ENCODE peak calls at places on chromosomes 16 and 17, in ten cellular contexts. W, B, E, G, X, F, I, T, J and S are unnamed samples.

GRCh38 chr16:22874394-22874793 is 60.4 kb downstream of the HS3ST2 start:
- DNase-seq in I (no peak), B (no peak), J (no peak), G (no peak), T (no peak), E (no peak), W (no peak), X (no peak), F (peak; percentile 75), S (no peak)

GRCh38 chr17:31697838-31698237 is 161.2 kb downstream of the COPRS start:
- DNase-seq in T (no peak), E (no peak), X (no peak), F (no peak), I (no peak), J (no peak), W (no peak), B (no peak), G (no peak), S (no peak)

GRCh38 chr16:30085820-30086219 is 5.9 kb downstream of the TBX6 start:
- DNase-seq in F (no peak), E (no peak), B (no peak), J (no peak), G (no peak), T (no peak), X (no peak), W (no peak), I (no peak), S (no peak)

GRCh38 chr17:6043405-6043804 is 26.8 kb upstream of the WSCD1 start:
- DNase-seq in W (no peak), G (no peak), E (no peak), B (no peak), J (no peak), T (no peak), X (no peak), I (no peak), F (no peak), S (no peak)

GRCh38 chr17:76063880-76064546 is 8.3 kb downstream of the SRP68 start:
- DNase-seq in T (no peak), W (no peak), I (no peak), G (no peak), F (no peak), J (no peak), E (no peak), B (no peak), X (no peak), S (no peak)

GRCh38 chr16:88014201-88014781 is 63.1 kb downstream of the BANP start:
- DNase-seq in X (no peak), J (peak; percentile 23), F (peak; percentile 78), T (no peak), I (peak; percentile 77), B (no peak), E (no peak), G (no peak), W (no peak), S (no peak)

GRCh38 chr17:4584125-4584834 is at the start of gene SMTNL2:
- DNase-seq in G (no peak), F (no peak), W (no peak), I (no peak), B (no peak), T (no peak), E (no peak), X (peak; percentile 67), J (no peak), S (no peak)

GRCh38 chr17:80862341-80862969 is 129.2 kb upstream of the CHMP6 start:
- DNase-seq in B (no peak), W (no peak), T (no peak), I (no peak), E (no peak), G (no peak), F (no peak), J (no peak), X (no peak), S (no peak)

GRCh38 chr16:1530349-1530882 is 3.0 kb upstream of the TMEM204 start:
- DNase-seq in J (no peak), X (no peak), B (peak; percentile 55), T (no peak), I (no peak), F (no peak), W (no peak), G (no peak), E (no peak), S (no peak)

GRCh38 chr16:1532771-1533170 is 695 bp upstream of the TMEM204 start:
- DNase-seq in B (no peak), J (no peak), E (no peak), F (no peak), G (no peak), I (no peak), W (no peak), T (no peak), X (no peak), S (no peak)

GRCh38 chr16:1532081-1532760 is 1.2 kb upstream of the TMEM204 start:
- DNase-seq in B (peak; percentile 85), X (peak; percentile 84), I (no peak), G (no peak), F (peak; percentile 93), E (peak; percentile 70), J (peak; percentile 51), T (peak; percentile 81), W (no peak), S (no peak)

GRCh38 chr16:1531638-1531910 is 1.9 kb upstream of the TMEM204 start:
- DNase-seq in I (no peak), B (no peak), E (no peak), G (no peak), F (no peak), T (no peak), X (no peak), W (no peak), J (no peak), S (no peak)

DNA sequence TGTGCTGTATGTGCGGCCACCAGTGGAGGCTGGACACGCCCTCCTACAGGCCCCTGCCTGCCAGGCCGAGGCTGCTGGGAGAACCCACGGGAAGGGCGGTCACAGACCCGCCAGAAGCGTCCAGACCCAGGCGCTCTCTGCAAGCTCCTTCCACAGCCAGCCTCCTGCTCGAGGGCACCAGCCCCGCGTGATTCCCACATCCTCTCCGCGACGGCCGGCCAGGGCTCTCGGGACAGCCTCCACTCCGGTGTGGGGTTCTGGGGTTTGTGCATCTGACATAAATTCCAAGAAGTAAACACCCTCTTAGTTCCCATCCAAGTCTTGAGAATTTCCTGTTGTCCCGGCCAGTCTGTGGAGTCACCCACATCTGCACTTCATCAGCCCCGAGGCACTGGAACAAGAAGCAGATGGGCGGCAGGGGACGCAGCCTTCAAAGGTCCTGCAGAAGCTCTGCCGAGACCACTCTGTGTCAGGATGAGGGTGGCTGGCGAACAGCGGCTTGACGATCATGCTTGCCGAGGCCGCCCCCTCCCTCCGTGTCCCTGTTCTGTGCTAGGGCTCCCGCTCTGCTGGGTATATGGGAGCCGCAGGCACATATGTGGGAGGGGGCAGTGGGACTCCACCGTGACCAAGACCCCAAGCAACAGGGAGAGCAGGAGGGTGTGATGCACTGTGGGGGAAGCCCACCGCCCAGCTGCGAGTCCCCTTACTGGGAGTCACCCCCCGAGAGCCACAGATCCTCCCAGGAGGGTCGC is 2.4 kb upstream of the TMEM204 start:
- DNase-seq in T (peak; percentile 74), I (peak; percentile 43), X (peak; percentile 29), W (no peak), B (peak; percentile 21), G (no peak), F (peak; percentile 93), E (peak; percentile 60), J (no peak), S (no peak)
- TF ChIP-seq POLR2A in T (no peak), I (no peak), X (peak; percentile 51), W (no peak), B (no peak), G (no peak), F (no peak), E (no peak), J (no peak), S (no peak)

DNA sequence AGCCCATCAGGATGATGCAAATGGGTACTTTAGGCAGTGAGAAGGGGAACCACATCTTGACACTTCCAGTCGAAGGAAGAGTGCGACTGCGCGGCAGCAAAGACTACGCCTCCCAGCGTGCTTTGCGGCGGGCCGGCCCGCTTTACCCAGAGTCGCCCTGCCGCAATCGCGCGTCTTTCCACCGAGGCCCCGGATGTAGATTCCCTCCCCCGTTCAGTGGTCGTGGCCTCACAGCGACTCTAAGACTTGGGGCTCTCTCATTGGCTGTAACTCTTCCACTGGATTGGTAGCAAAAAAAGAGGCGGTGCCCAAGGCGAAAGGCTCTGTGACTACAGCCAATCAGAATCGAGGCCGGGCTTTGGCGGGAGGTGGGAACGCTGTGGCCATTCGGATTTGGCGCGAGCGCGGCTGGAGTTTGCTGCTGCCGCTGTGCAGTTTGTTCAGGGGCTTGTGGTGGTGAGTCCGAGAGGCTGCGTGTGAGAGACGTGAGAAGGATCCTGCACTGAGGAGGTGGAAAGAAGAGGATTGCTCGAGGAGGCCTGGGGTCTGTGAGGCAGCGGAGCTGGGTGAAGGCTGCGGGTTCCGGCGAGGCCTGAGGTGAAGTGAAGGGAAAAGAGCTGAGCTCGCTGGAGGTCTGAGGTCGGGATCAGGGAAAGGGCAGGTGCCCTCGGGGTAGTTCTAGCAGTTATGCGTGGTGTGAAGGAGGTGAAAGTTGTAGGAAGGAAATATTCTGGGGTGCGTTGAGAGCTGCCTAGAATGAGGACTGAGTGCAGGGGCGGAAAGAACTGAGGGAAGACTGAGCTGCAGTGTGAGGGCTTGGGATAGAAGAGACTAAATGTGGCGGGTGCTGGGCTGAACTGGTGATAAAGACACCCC is at the start of gene CDC6:
- DNase-seq in J (peak; percentile 99), T (peak; percentile 99), X (peak; percentile 98), F (peak; percentile 100), I (peak; percentile 99), B (peak; percentile 99), E (peak; percentile 96), G (peak; percentile 100), W (peak; percentile 99), S (peak; percentile 99)
- TF ChIP-seq POLR2A in J (no peak), T (peak; percentile 14), X (no peak), F (no peak), I (peak; percentile 85), B (no peak), E (no peak), G (peak; percentile 94), W (peak; percentile 90), S (peak; percentile 95)

GRCh38 chr16:1493746-1494094 is 560 bp downstream of the TELO2 start:
- DNase-seq in G (no peak), F (no peak), B (no peak), W (no peak), T (no peak), E (no peak), X (no peak), I (no peak), J (no peak), S (peak; percentile 62)
- TF ChIP-seq POLR2A in G (no peak), F (no peak), B (no peak), W (no peak), T (no peak), E (no peak), X (no peak), I (no peak), J (no peak), S (no peak)

DNA sequence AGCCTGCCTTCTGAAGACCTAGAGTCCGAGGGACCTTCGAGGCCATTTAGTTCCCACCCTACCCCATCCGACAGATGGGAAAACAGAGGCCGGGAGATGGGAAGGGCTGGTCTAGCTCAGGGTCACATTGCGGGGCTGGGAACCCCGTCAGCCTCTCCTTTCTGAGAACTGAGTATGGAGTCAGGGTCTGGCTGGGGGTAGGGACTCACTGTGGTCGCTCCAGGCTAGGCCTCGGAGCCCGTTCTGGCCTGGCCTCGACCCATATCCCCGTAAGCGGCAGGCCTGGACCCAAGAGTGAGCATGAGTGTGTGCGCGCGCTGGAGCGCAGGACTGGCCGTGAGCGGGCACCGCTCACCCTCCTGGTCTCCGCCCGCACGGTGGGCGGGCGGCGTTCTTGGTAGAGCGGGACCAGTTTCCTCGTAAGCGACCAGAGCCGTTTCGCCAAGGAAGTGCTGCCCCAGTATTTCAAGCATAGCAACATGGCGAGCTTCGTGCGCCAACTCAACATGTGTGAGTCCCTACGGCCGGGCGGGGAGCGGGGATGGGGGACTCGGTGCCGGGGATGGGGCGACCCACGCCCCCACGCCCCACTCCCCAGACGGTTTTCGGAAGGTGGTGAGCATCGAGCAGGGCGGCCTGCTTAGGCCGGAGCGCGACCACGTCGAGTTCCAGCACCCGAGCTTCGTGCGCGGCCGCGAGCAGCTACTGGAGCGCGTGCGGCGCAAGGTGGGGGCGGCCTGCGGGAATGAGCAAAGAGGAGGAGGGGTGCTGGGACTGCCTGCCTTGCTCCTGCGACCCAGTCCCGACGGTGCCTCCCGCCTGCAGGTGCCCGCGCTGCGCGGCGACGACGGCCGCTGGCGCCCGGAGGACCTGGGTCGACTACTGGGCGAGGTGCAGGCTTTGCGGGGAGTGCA is 833 bp downstream of the HSF4 start:
- DNase-seq in E (no peak), J (no peak), G (no peak), B (no peak), W (no peak), I (no peak), F (no peak), X (no peak), T (no peak), S (peak; percentile 21)
- TF ChIP-seq POLR2A in E (no peak), J (no peak), G (no peak), B (no peak), W (no peak), I (no peak), F (no peak), X (no peak), T (no peak), S (no peak)